ENCODE peak calls at places on chromosomes 4 and X, in six cellular contexts. D, X, V, H, Q and O are unnamed samples.

GRCh38 chr4:77360451-77360850 is 203.4 kb downstream of the CCNG2 start:
- DNase-seq in D (no peak), X (no peak), V (no peak), H (no peak), Q (no peak), O (no peak)

GRCh38 chr4:5970381-5971076 is 47.7 kb downstream of the C4orf50 start:
- DNase-seq in D (no peak), X (no peak), V (no peak), H (no peak), Q (peak; percentile 39), O (peak; percentile 32)

GRCh38 chr4:179698321-179698720 is 2256.1 kb upstream of the AGA start:
- DNase-seq in D (no peak), X (no peak), V (no peak), H (no peak), Q (no peak), O (no peak)

GRCh38 chrX:107324493-107325310 is 118.3 kb downstream of the DNAAF6 start:
- DNase-seq in D (peak; percentile 36), X (peak; percentile 18), V (no peak), H (peak; percentile 28), Q (peak; percentile 92), O (peak; percentile 94)

GRCh38 chrX:103704863-103705262 is 5.8 kb upstream of the TMEM31 start:
- DNase-seq in D (no peak), X (peak; percentile 19), V (no peak), H (no peak), Q (no peak), O (no peak)

GRCh38 chrX:153731117-153731844 is 6.6 kb downstream of the ABCD1 start:
- DNase-seq in D (no peak), X (no peak), V (no peak), H (no peak), Q (no peak), O (no peak)

GRCh38 chr4:15234101-15234500 is 193.7 kb upstream of the C1QTNF7 start:
- DNase-seq in D (no peak), X (no peak), V (no peak), H (no peak), Q (no peak), O (no peak)

GRCh38 chr4:147916351-147916750 is 184.5 kb downstream of the ARHGAP10 start:
- DNase-seq in D (no peak), X (no peak), V (no peak), H (no peak), Q (no peak), O (no peak)

GRCh38 chrX:23840674-23841073 is 57.7 kb downstream of the SAT1 start:
- DNase-seq in D (no peak), X (no peak), V (no peak), H (no peak), Q (no peak), O (no peak)

GRCh38 chr4:156581693-156582092 is 389.9 kb downstream of the PDGFC start:
- DNase-seq in D (no peak), X (no peak), V (no peak), H (no peak), Q (no peak), O (no peak)

GRCh38 chr4:52604215-52604614 is 54.9 kb downstream of the USP46 start:
- DNase-seq in D (no peak), X (no peak), V (no peak), H (no peak), Q (peak; percentile 15), O (no peak)

GRCh38 chr4:127251423-127251822 is 381.3 kb upstream of the INTU start:
- DNase-seq in D (no peak), X (no peak), V (no peak), H (no peak), Q (no peak), O (no peak)